ENCODE peak calls at places on chromosomes 2 and 18, in five cellular contexts. F, Q, D, L and Y are unnamed samples.

GRCh38 chr2:51780353-51780752 is 748.4 kb upstream of the NRXN1 start:
- DNase-seq in F (no peak), Q (no peak), D (no peak), L (no peak), Y (no peak)

GRCh38 chr18:29501952-29502351 is 1325.0 kb upstream of the CDH2 start:
- DNase-seq in F (no peak), Q (no peak), D (no peak), L (no peak), Y (no peak)

GRCh38 chr18:1840878-1841277 is 730.4 kb downstream of the METTL4 start:
- DNase-seq in F (no peak), Q (no peak), D (no peak), L (no peak), Y (no peak)

GRCh38 chr2:71878626-71879508 is 268.8 kb downstream of the CYP26B1 start:
- DNase-seq in F (peak; percentile 38), Q (no peak), D (no peak), L (no peak), Y (no peak)

GRCh38 chr18:78978336-78979057 is 1.1 kb upstream of the SALL3 start:
- DNase-seq in F (no peak), Q (no peak), D (no peak), L (no peak), Y (no peak)

GRCh38 chr2:62741127-62741526 is 35.6 kb downstream of the EHBP1 start:
- DNase-seq in F (no peak), Q (no peak), D (no peak), L (no peak), Y (no peak)

GRCh38 chr2:158179660-158180059 is 78.0 kb downstream of the UPP2 start:
- DNase-seq in F (no peak), Q (no peak), D (peak; percentile 13), L (no peak), Y (no peak)

GRCh38 chr2:162368494-162368893 is 24.6 kb downstream of the GCA start:
- DNase-seq in F (no peak), Q (no peak), D (no peak), L (no peak), Y (no peak)

GRCh38 chr2:190722061-190722759 is 73.3 kb downstream of the NAB1 start:
- DNase-seq in F (no peak), Q (no peak), D (no peak), L (no peak), Y (no peak)

GRCh38 chr18:61551586-61551985 is 218.4 kb downstream of the CDH20 start:
- DNase-seq in F (no peak), Q (no peak), D (peak; percentile 79), L (peak; percentile 66), Y (no peak)

GRCh38 chr2:226906439-226906796 is 70.6 kb downstream of the RHBDD1 start:
- DNase-seq in F (no peak), Q (no peak), D (no peak), L (no peak), Y (no peak)

GRCh38 chr2:20745924-20746555 is 76.9 kb downstream of the LDAH start:
- DNase-seq in F (no peak), Q (no peak), D (no peak), L (no peak), Y (no peak)